ENCODE peak calls at places on chromosome 11, in six cellular contexts. A is HAP-1; K is T-helper 17 cell; H is epithelial cell of esophagus; Y is activated naive CD8-positive, alpha-beta T cell treated with anti-CD3 and anti-CD28 coated beads, Interleukin-2, amount 50 U/mL, for 24 hours; X is stimulated activated CD8-positive, alpha-beta memory T cell treated with anti-CD3 and anti-CD28 coated beads, Interleukin-15, amount 100 ng/mL, for 1 hour. P is an unnamed sample.

GRCh38 chr11:72696866-72697428 is 22.7 kb upstream of the PDE2A start:
- DNase-seq in K (no peak), Y (no peak), X (no peak), H (peak), A (no peak), P (no peak)

GRCh38 chr11:112880454-112880853 is 80.8 kb upstream of the NCAM1 start:
- DNase-seq in H (no peak), K (no peak), A (no peak), X (no peak), Y (no peak), P (no peak)

GRCh38 chr11:22558638-22559037 is 67.0 kb downstream of the FANCF start:
- DNase-seq in Y (no peak), X (no peak), K (no peak), A (no peak), H (no peak), P (no peak)

GRCh38 chr11:112285918-112286317 is 25.3 kb upstream of the PLET1 start:
- DNase-seq in X (no peak), H (peak), A (no peak), Y (no peak), K (no peak), P (no peak)

GRCh38 chr11:94141511-94142307 is 13.1 kb downstream of the PANX1 start:
- DNase-seq in X (no peak), K (no peak), A (no peak), Y (no peak), H (peak), P (no peak)

GRCh38 chr11:69888671-69889076 is 69.5 kb upstream of the FGF3 start:
- DNase-seq in A (peak), X (peak), Y (peak), H (peak), K (peak), P (no peak)

GRCh38 chr11:134020598-134020997 is 48.3 kb upstream of the JAM3 start:
- DNase-seq in X (no peak), H (no peak), K (no peak), A (no peak), Y (no peak), P (no peak)

GRCh38 chr11:44618561-44619425 is 53.3 kb downstream of the CD82 start:
- DNase-seq in H (no peak), X (no peak), Y (peak), A (peak), K (peak), P (no peak)

GRCh38 chr11:10637629-10638028 is 55.9 kb downstream of the IRAG1 start:
- DNase-seq in Y (no peak), H (no peak), K (no peak), X (no peak), A (no peak), P (no peak)